ENCODE peak calls at places on chromosome 4, in ten cellular contexts. Y is NCI-H1105; F is adrenal gland; O is WTC11; K is GM20000; I is NCI-H1694; D is GM04504; Z is nucleus accumbens; J is epithelial cell of esophagus; C is CD8-positive, alpha-beta T cell. P is an unnamed sample.
A peak's percentile ranks its signal among the peaks of the same experiment; 100 is the strongest.

GRCh38 chr4:87880106-87880505 is 47.3 kb downstream of the MEPE start:
- DNase-seq in Y (no peak), F (no peak), O (no peak), K (no peak), I (no peak), D (no peak), Z (no peak), J (no peak), C (no peak), P (no peak)

GRCh38 chr4:53617101-53617680 is 25.9 kb upstream of the LNX1 start:
- DNase-seq in Y (no peak), F (no peak), O (no peak), K (no peak), I (no peak), D (no peak), Z (no peak), J (no peak), C (no peak), P (no peak)

GRCh38 chr4:1047976-1048780 is 36.8 kb downstream of the FGFRL1 start:
- DNase-seq in Y (no peak), F (no peak), O (no peak), K (no peak), I (no peak), D (no peak), Z (no peak), J (no peak), C (no peak), P (no peak)

GRCh38 chr4:136329042-136329662 is 1203.1 kb downstream of the PCDH18 start:
- DNase-seq in Y (no peak), F (no peak), O (no peak), K (no peak), I (no peak), D (no peak), Z (no peak), J (peak; percentile 16), C (no peak), P (no peak)

GRCh38 chr4:81789741-81790402 is 318.2 kb upstream of the RASGEF1B start:
- DNase-seq in Y (no peak), F (no peak), O (no peak), K (no peak), I (no peak), D (no peak), Z (no peak), J (no peak), C (no peak), P (no peak)

GRCh38 chr4:96260071-96260682 is 420.3 kb downstream of the PDHA2 start:
- DNase-seq in Y (no peak), F (no peak), O (no peak), K (no peak), I (no peak), D (no peak), Z (no peak), J (no peak), C (no peak), P (no peak)

GRCh38 chr4:143336828-143337599 is at the start of gene GAB1:
- DNase-seq in Y (peak; percentile 12), F (no peak), O (peak; percentile 76), K (peak; percentile 88), I (no peak), D (peak; percentile 52), Z (peak; percentile 50), J (peak; percentile 81), C (peak; percentile 5), P (peak; percentile 78)

GRCh38 chr4:183417356-183417755 is 27.1 kb upstream of the CDKN2AIP start:
- DNase-seq in Y (no peak), F (no peak), O (no peak), K (no peak), I (no peak), D (no peak), Z (no peak), J (no peak), C (no peak), P (no peak)

GRCh38 chr4:77002321-77002720 is 52.8 kb downstream of the SEPTIN11 start:
- DNase-seq in Y (no peak), F (no peak), O (no peak), K (no peak), I (no peak), D (no peak), Z (no peak), J (no peak), C (no peak), P (no peak)

GRCh38 chr4:15402146-15402545 is 25.7 kb upstream of the C1QTNF7 start:
- DNase-seq in Y (no peak), F (no peak), O (no peak), K (no peak), I (no peak), D (no peak), Z (no peak), J (peak; percentile 65), C (no peak), P (no peak)

GRCh38 chr4:150209140-150209829 is 131.0 kb downstream of the DCLK2 start:
- DNase-seq in Y (no peak), F (peak; percentile 56), O (peak; percentile 71), K (peak; percentile 63), I (no peak), D (no peak), Z (no peak), J (peak; percentile 76), C (no peak), P (peak; percentile 57)

GRCh38 chr4:101355767-101356702 is 8.7 kb upstream of the PPP3CA start:
- DNase-seq in Y (no peak), F (no peak), O (no peak), K (no peak), I (no peak), D (no peak), Z (no peak), J (peak; percentile 87), C (no peak), P (no peak)

GRCh38 chr4:101850698-101851097 is 60.2 kb downstream of the BANK1 start:
- DNase-seq in Y (no peak), F (no peak), O (no peak), K (no peak), I (no peak), D (no peak), Z (no peak), J (no peak), C (no peak), P (no peak)

GRCh38 chr4:72494156-72494555 is 74.9 kb downstream of the ADAMTS3 start:
- DNase-seq in Y (no peak), F (no peak), O (no peak), K (no peak), I (no peak), D (no peak), Z (no peak), J (no peak), C (no peak), P (no peak)

GRCh38 chr4:4392501-4393183 is 5.7 kb downstream of the NSG1 start:
- DNase-seq in Y (no peak), F (no peak), O (no peak), K (no peak), I (no peak), D (no peak), Z (no peak), J (peak; percentile 97), C (no peak), P (no peak)

GRCh38 chr4:7068883-7069282 is 1.0 kb upstream of the GRPEL1 start:
- DNase-seq in Y (no peak), F (no peak), O (peak; percentile 58), K (no peak), I (no peak), D (no peak), Z (no peak), J (no peak), C (no peak), P (no peak)

GRCh38 chr4:24753519-24753918 is 41.9 kb upstream of the SOD3 start:
- DNase-seq in Y (no peak), F (no peak), O (no peak), K (no peak), I (no peak), D (no peak), Z (no peak), J (peak; percentile 100), C (no peak), P (no peak)

GRCh38 chr4:141849778-141850177 is 213.4 kb downstream of the IL15 start:
- DNase-seq in Y (no peak), F (no peak), O (no peak), K (no peak), I (no peak), D (no peak), Z (no peak), J (no peak), C (no peak), P (no peak)

GRCh38 chr4:150302553-150302952 is 224.3 kb downstream of the DCLK2 start:
- DNase-seq in Y (no peak), F (peak; percentile 71), O (no peak), K (no peak), I (no peak), D (peak; percentile 73), Z (no peak), J (peak; percentile 85), C (no peak), P (no peak)

GRCh38 chr4:189177130-189177529 is 763.5 kb upstream of the FRG1 start:
- DNase-seq in Y (no peak), F (no peak), O (no peak), K (no peak), I (no peak), D (no peak), Z (no peak), J (peak; percentile 57), C (no peak), P (no peak)

GRCh38 chr4:78776031-78776728 is at the start of gene BMP2K:
- DNase-seq in Y (peak; percentile 22), F (peak; percentile 73), O (peak; percentile 82), K (peak; percentile 95), I (peak; percentile 21), D (peak; percentile 51), Z (peak; percentile 82), J (peak; percentile 81), C (peak; percentile 77), P (peak; percentile 81)

GRCh38 chr4:125313989-125314602 is 659 bp upstream of the FAT4 start:
- DNase-seq in Y (no peak), F (no peak), O (no peak), K (no peak), I (no peak), D (no peak), Z (no peak), J (no peak), C (no peak), P (no peak)

P was measured in thyroid gland.